ENCODE peak calls at places on chromosome 6, in six cellular contexts. Y, R, E, D, W and T are unnamed samples.

GRCh38 chr6:50249493-50249892 is 199.8 kb upstream of the DEFB112 start:
- DNase-seq in R (no peak), Y (no peak), E (no peak), W (no peak), D (no peak), T (no peak)

GRCh38 chr6:127119361-127120108 is 1.1 kb downstream of the RSPO3 start:
- DNase-seq in D (no peak), W (no peak), Y (peak), E (no peak), R (no peak), T (no peak)

GRCh38 chr6:73579851-73580246 is 59.0 kb upstream of the EEF1A1 start:
- DNase-seq in D (peak), W (peak), E (peak), Y (no peak), R (peak), T (no peak)

GRCh38 chr6:144377586-144377985 is 92.5 kb downstream of the UTRN start:
- DNase-seq in Y (no peak), R (no peak), E (no peak), D (peak), W (no peak), T (no peak)

GRCh38 chr6:37516920-37517405 is 17.3 kb upstream of the CCDC167 start:
- DNase-seq in R (no peak), D (no peak), W (no peak), Y (no peak), E (no peak), T (peak)

GRCh38 chr6:156273065-156273711 is 504.0 kb upstream of the ARID1B start:
- DNase-seq in D (no peak), E (no peak), W (no peak), Y (no peak), R (peak), T (no peak)

GRCh38 chr6:28863607-28864320 is 60.0 kb downstream of the TRIM27 start:
- DNase-seq in D (peak), R (peak), E (peak), W (peak), Y (peak), T (peak)

GRCh38 chr6:139520321-139520768 is 145.9 kb upstream of the CITED2 start:
- DNase-seq in E (no peak), Y (no peak), D (no peak), W (no peak), R (peak), T (no peak)

GRCh38 chr6:64733433-64733832 is 973.6 kb downstream of the EYS start:
- DNase-seq in E (no peak), D (no peak), W (no peak), Y (no peak), R (no peak), T (no peak)

GRCh38 chr6:34491091-34491430 is 25.2 kb downstream of the PACSIN1 start:
- DNase-seq in R (no peak), W (no peak), Y (no peak), D (peak), E (no peak), T (no peak)

GRCh38 chr6:42028234-42029061 is 21.9 kb upstream of the TAF8 start:
- DNase-seq in Y (no peak), W (no peak), D (peak), R (no peak), E (no peak), T (no peak)

GRCh38 chr6:28068067-28068466 is 12.3 kb upstream of the ZNF165 start:
- DNase-seq in W (no peak), E (no peak), Y (no peak), D (no peak), R (no peak), T (no peak)

GRCh38 chr6:156174026-156174880 is 602.9 kb upstream of the ARID1B start:
- DNase-seq in Y (no peak), D (no peak), W (no peak), R (peak), E (no peak), T (no peak)

GRCh38 chr6:783966-784365 is 91.0 kb upstream of the EXOC2 start:
- DNase-seq in R (no peak), D (no peak), Y (no peak), W (no peak), E (no peak), T (no peak)

GRCh38 chr6:1436334-1437306 is 47.2 kb downstream of the FOXF2 start:
- DNase-seq in Y (peak), D (peak), W (peak), R (peak), E (peak), T (peak)

GRCh38 chr6:145815875-145816274 is 1.3 kb upstream of the FBXO30 start:
- DNase-seq in Y (no peak), R (no peak), W (no peak), D (no peak), E (no peak), T (no peak)

GRCh38 chr6:12119085-12119588 is 107.0 kb downstream of the HIVEP1 start:
- DNase-seq in R (no peak), E (no peak), D (no peak), W (no peak), Y (no peak), T (no peak)

GRCh38 chr6:67593247-67593646 is 1041.8 kb upstream of the ADGRB3 start:
- DNase-seq in Y (no peak), R (no peak), E (no peak), W (no peak), D (no peak), T (no peak)

GRCh38 chr6:38155576-38156204 is 336.2 kb downstream of the ZFAND3 start:
- DNase-seq in Y (no peak), W (no peak), D (peak), E (peak), R (peak), T (no peak)

GRCh38 chr6:30957716-30958115 is 16.9 kb downstream of the MUCL3 start:
- DNase-seq in E (no peak), W (no peak), Y (no peak), D (no peak), R (no peak), T (no peak)

GRCh38 chr6:51515052-51515402 is 572.4 kb downstream of the PKHD1 start:
- DNase-seq in W (no peak), Y (no peak), E (no peak), D (no peak), R (peak), T (peak)

GRCh38 chr6:107670792-107671199 is 153.3 kb downstream of the SCML4 start:
- DNase-seq in R (peak), Y (peak), W (no peak), E (no peak), D (peak), T (no peak)

GRCh38 chr6:20572940-20573339 is 38.7 kb downstream of the CDKAL1 start:
- DNase-seq in E (no peak), D (peak), W (no peak), Y (no peak), R (peak), T (no peak)

GRCh38 chr6:130527173-130527572 is 161.4 kb downstream of the TMEM200A start:
- DNase-seq in D (no peak), E (no peak), Y (no peak), W (no peak), R (no peak), T (no peak)

GRCh38 chr6:11650711-11651110 is 113.2 kb downstream of the TMEM170B start:
- DNase-seq in R (peak), E (no peak), Y (no peak), W (no peak), D (peak), T (no peak)

GRCh38 chr6:47126647-47127339 is 84.7 kb upstream of the ADGRF1 start:
- DNase-seq in Y (peak), W (no peak), E (no peak), D (peak), R (peak), T (no peak)

GRCh38 chr6:25100288-25100687 is 164.5 kb upstream of the RIPOR2 start:
- DNase-seq in D (no peak), E (no peak), Y (no peak), W (no peak), R (peak), T (peak)

GRCh38 chr6:30260036-30260504 is 46.9 kb upstream of the TRIM26 start:
- DNase-seq in E (no peak), Y (no peak), W (no peak), D (no peak), R (no peak), T (no peak)

GRCh38 chr6:90846824-90847223 is 260.0 kb upstream of the MAP3K7 start:
- DNase-seq in D (no peak), E (no peak), W (no peak), R (peak), Y (no peak), T (no peak)
- TF ChIP-seq CTCF in D (no peak), E (peak), W (no peak), R (peak), Y (no peak), T (no peak)

GRCh38 chr6:112249489-112249888 is 4.9 kb downstream of the LAMA4 start:
- DNase-seq in W (no peak), D (no peak), E (no peak), Y (no peak), R (no peak), T (no peak)

GRCh38 chr6:112253505-112253841 is 894 bp downstream of the LAMA4 start:
- DNase-seq in D (no peak), E (no peak), Y (peak), R (peak), W (no peak), T (no peak)

GRCh38 chr6:112253842-112254816 is at the start of gene LAMA4:
- DNase-seq in Y (peak), D (peak), W (no peak), E (no peak), R (peak), T (no peak)

GRCh38 chr6:112252571-112253504 is 1.5 kb downstream of the LAMA4 start:
- DNase-seq in Y (no peak), W (no peak), R (no peak), E (no peak), D (peak), T (no peak)

GRCh38 chr6:112251170-112251945 is 3.0 kb downstream of the LAMA4 start:
- DNase-seq in D (peak), W (no peak), E (no peak), R (no peak), Y (no peak), T (no peak)
- H3K4me3 ChIP-seq in D (peak), W (no peak), E (no peak), R (no peak), Y (peak), T (no peak)

GRCh38 chr6:116189472-116189871 is 63.5 kb upstream of the COL10A1 start:
- DNase-seq in W (no peak), D (no peak), Y (no peak), E (no peak), R (no peak), T (no peak)
- TF ChIP-seq CTCF in W (no peak), D (no peak), Y (no peak), E (no peak), R (no peak), T (no peak)

GRCh38 chr6:158663465-158664167 is 13.8 kb downstream of the SYTL3 start:
- DNase-seq in E (no peak), D (no peak), Y (no peak), W (no peak), R (peak), T (peak)
- H3K4me3 ChIP-seq in E (no peak), D (no peak), Y (no peak), W (no peak), R (peak), T (no peak)

GRCh38 chr6:3825331-3825831 is 23.8 kb upstream of the FAM50B start:
- DNase-seq in D (peak), Y (no peak), R (peak), E (no peak), W (no peak), T (no peak)

GRCh38 chr6:3823671-3824070 is 25.5 kb upstream of the FAM50B start:
- DNase-seq in R (no peak), E (no peak), D (no peak), W (no peak), Y (no peak), T (no peak)

GRCh38 chr6:3822747-3823445 is 26.3 kb upstream of the FAM50B start:
- DNase-seq in R (peak), E (no peak), W (no peak), D (peak), Y (no peak), T (no peak)

GRCh38 chr6:3829285-3829684 is 19.9 kb upstream of the FAM50B start:
- DNase-seq in W (no peak), D (no peak), R (no peak), Y (no peak), E (no peak), T (no peak)

GRCh38 chr6:3825851-3826581 is 23.2 kb upstream of the FAM50B start:
- DNase-seq in D (peak), E (no peak), R (peak), W (peak), Y (no peak), T (peak)
- TF ChIP-seq CTCF in D (no peak), E (peak), R (no peak), W (no peak), Y (no peak), T (no peak)